ENCODE peak calls at places on chromosomes 6 and 20, in seven cellular contexts. M, C, W, Z, P, J and E are unnamed samples.

GRCh38 chr6:90610671-90611542 is 24.0 kb upstream of the MAP3K7 start:
- DNase-seq in M (peak; percentile 32), C (peak; percentile 40), W (peak; percentile 11), Z (peak; percentile 69), P (no peak), J (no peak), E (no peak)

GRCh38 chr6:11152581-11152980 is 41.1 kb upstream of the ERVFRD-1 start:
- DNase-seq in M (no peak), C (no peak), W (no peak), Z (no peak), P (no peak), J (no peak), E (no peak)

GRCh38 chr20:53609501-53610445 is 16.1 kb upstream of the ZNF217 start:
- DNase-seq in M (no peak), C (peak; percentile 48), W (no peak), Z (peak; percentile 40), P (peak; percentile 18), J (peak; percentile 74), E (no peak)

GRCh38 chr6:146859795-146860495 is 261.2 kb downstream of the ADGB start:
- DNase-seq in M (peak; percentile 15), C (no peak), W (peak; percentile 32), Z (no peak), P (no peak), J (no peak), E (no peak)

GRCh38 chr20:10610266-10610665 is 63.5 kb downstream of the JAG1 start:
- DNase-seq in M (no peak), C (no peak), W (peak; percentile 76), Z (no peak), P (no peak), J (no peak), E (no peak)

GRCh38 chr6:169420912-169421543 is 167.4 kb upstream of the THBS2 start:
- DNase-seq in M (peak; percentile 19), C (peak; percentile 46), W (no peak), Z (peak; percentile 49), P (no peak), J (no peak), E (no peak)

GRCh38 chr6:109351231-109352132 is 30.8 kb downstream of the CD164 start:
- DNase-seq in M (peak; percentile 21), C (no peak), W (peak; percentile 46), Z (no peak), P (no peak), J (peak; percentile 75), E (no peak)

GRCh38 chr6:6587696-6588063 is 840 bp upstream of the LY86 start:
- DNase-seq in M (no peak), C (no peak), W (no peak), Z (no peak), P (no peak), J (no peak), E (no peak)

GRCh38 chr6:132719736-132720448 is 6.0 kb upstream of the VNN1 start:
- DNase-seq in M (no peak), C (no peak), W (no peak), Z (no peak), P (no peak), J (no peak), E (no peak)

GRCh38 chr6:26543953-26544352 is 5.8 kb downstream of the HMGN4 start:
- DNase-seq in M (peak; percentile 40), C (no peak), W (peak; percentile 32), Z (no peak), P (no peak), J (no peak), E (no peak)

GRCh38 chr20:37337208-37337955 is 8.6 kb upstream of the SRC start:
- DNase-seq in M (no peak), C (no peak), W (no peak), Z (peak; percentile 38), P (no peak), J (no peak), E (no peak)

GRCh38 chr6:29916741-29917140 is 25.6 kb upstream of the HLA-A start:
- DNase-seq in M (no peak), C (no peak), W (no peak), Z (no peak), P (no peak), J (no peak), E (no peak)

GRCh38 chr6:9225441-9225871 is 790.1 kb upstream of the SLC35B3 start:
- DNase-seq in M (peak; percentile 84), C (peak; percentile 37), W (peak; percentile 49), Z (no peak), P (peak; percentile 23), J (no peak), E (no peak)

GRCh38 chr6:117602899-117603588 is 733 bp upstream of the GOPC start:
- DNase-seq in M (no peak), C (no peak), W (no peak), Z (no peak), P (no peak), J (no peak), E (no peak)

GRCh38 chr6:117605169-117605826 is 3.0 kb upstream of the GOPC start:
- DNase-seq in M (peak; percentile 84), C (peak; percentile 79), W (peak; percentile 90), Z (peak; percentile 21), P (no peak), J (peak; percentile 57), E (no peak)

GRCh38 chr6:117600008-117600743 is 2.1 kb downstream of the GOPC start:
- DNase-seq in M (peak; percentile 38), C (peak; percentile 13), W (peak; percentile 25), Z (no peak), P (no peak), J (no peak), E (no peak)

GRCh38 chr6:117601811-117602150 is 530 bp downstream of the GOPC start:
- DNase-seq in M (no peak), C (no peak), W (no peak), Z (no peak), P (no peak), J (peak; percentile 34), E (no peak)

DNA sequence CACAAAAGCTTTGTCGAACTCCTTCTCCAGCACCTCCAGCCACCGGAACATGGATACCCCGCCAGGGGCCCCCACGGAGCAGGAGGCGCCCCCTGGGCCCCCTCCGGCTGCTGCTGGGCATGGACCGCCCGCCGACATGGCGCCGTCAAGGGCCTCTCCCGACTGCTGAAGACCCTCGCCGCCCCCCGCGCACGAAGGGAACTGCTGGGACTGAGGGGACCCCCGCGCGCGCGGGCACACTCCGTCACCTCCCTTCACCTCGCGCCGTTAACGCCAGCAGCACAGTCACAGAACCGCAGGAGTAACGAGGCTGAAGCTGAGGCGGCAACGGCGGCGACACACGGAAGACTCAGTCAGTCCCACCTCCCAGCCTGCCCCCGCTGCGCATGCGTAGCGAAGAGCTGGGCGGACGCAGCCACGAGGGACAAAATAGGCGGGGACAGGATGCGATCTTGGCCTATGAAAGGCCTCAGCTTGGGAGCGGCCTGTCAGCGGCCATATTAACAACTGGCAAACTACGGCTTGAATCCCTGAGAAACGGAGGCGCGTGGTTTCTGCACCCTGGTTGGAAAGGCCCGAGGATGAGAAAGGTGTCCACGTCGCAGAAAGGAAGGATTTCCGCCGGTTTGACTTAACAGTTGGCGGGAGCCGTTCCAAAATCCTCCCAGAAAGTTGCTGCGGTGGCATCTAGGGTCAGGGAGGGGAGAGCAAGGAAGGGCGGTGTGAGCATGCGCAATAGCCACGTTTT is at the start of gene GOPC:
- DNase-seq in M (peak; percentile 99), C (peak; percentile 99), W (peak; percentile 98), Z (peak; percentile 91), P (peak; percentile 96), J (peak; percentile 96), E (peak; percentile 98)
- TF ChIP-seq CTCF in M (no peak), C (peak; percentile 1), W (no peak), Z (no peak), P (no peak), J (no peak), E (peak; percentile 20)

DNA sequence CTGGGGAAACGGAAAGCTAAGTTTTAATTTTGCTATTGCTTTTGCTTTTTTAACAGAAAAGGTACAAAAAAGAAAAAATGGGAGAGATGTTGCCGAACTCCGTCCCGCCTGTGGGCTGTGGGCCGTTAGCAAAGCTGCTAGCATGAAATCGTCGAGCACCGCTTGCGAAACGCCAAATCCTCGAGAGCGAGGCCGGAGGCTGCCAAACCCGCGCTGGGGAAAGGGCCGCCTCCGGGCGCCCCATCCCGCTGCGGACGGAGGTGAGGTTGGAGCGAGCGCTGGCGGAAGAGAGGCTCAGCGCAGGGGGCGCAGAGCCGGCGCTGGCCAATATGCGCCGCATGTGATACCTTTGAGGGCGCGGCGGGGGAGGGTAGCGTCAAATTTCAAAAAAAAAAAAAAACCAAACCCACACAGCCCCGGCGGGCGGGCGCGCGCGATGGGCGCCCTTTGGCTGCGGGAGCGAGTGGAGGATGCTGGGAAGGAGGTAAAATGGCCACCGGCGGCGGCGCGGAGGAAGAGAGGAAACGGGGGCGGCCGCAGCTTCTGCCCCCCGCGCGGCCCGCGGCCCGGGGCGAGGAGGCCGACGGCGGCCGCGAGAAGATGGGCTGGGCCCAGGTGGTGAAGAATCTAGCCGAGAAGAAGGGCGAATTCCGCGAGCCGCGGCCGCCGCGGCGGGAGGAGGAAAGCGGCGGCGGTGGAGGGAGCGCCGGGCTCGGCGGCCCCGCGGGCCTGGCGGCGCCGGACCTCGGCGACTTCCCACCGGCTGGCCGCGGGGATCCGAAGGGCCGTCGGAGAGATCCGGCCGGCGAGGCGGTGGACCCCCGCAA is at the start of gene ZCCHC3:
- DNase-seq in M (peak; percentile 90), C (peak; percentile 97), W (peak; percentile 95), Z (peak; percentile 86), P (peak; percentile 82), J (peak; percentile 85), E (peak; percentile 95)
- TF ChIP-seq CTCF in M (no peak), C (peak; percentile 10), W (no peak), Z (no peak), P (peak; percentile 12), J (no peak), E (peak; percentile 16)

DNA sequence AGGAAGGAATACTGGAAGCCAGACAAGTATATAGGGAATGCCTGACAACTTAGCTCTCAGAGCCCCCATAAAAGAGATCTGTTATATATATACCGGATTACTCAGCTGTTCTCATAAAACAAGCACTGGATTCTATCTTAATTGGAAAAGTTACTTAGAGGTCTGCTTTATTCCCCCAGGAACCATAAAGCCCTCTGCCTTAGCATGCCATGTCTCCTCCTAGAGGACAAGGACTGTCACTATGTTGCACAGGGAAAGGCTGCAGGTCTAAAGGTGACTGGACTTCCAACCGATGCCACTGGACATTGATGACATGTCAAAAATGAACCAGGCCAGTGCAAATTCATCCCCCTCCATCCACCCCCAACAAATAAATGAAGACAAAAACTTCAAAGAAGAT is 6.4 kb downstream of the EXOC2 start:
- DNase-seq in M (no peak), C (no peak), W (no peak), Z (no peak), P (no peak), J (no peak), E (no peak)
- TF ChIP-seq CTCF in M (peak; percentile 32), C (peak; percentile 30), W (peak; percentile 29), Z (peak; percentile 24), P (no peak), J (no peak), E (peak; percentile 46)

DNA sequence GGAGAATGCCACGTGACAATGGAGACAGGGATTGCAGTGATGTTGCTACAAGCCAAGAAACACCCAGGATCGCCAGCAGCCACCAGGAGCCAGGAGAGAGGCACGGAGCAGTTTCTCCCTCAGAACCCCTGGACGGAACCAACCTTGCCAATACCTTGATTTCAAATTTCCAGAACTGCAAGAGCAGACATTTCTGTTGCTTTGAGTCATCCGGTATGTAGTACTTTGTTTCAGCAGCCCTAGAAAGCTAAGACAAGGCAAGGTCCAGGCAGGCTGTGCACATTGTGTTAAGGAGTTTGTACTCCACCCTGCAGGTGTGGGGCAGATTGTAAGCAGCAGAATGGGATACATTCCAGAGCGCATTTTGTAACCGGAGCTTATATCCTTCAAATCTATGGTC is 48.3 kb downstream of the TRERF1 start:
- DNase-seq in M (peak; percentile 91), C (peak; percentile 14), W (peak; percentile 45), Z (no peak), P (no peak), J (peak; percentile 56), E (no peak)
- TF ChIP-seq CTCF in M (peak; percentile 43), C (no peak), W (no peak), Z (no peak), P (no peak), J (no peak), E (no peak)